ENCODE peak calls at places on chromosome 15, in eight cellular contexts. J is prostate gland, E is HCT116, G is adrenal gland, R is spleen, H is Peyer's patch, T is HepG2, M is tibial nerve. Q is an unnamed sample.

GRCh38 chr15:62889734-62890505 is 152.6 kb upstream of the TPM1 start:
- DNase-seq in J (no peak), E (no peak), G (no peak), R (no peak), H (no peak), T (no peak), M (peak), Q (peak)

GRCh38 chr15:76217029-76217866 is 94.0 kb downstream of the ETFA start:
- DNase-seq in J (peak), E (peak), G (no peak), R (no peak), H (no peak), T (no peak), M (no peak), Q (no peak)

GRCh38 chr15:62665449-62665848 is 377.1 kb upstream of the TPM1 start:
- DNase-seq in J (no peak), E (no peak), G (no peak), R (no peak), H (no peak), T (peak), M (no peak), Q (no peak)

GRCh38 chr15:75233504-75234190 is 24.5 kb upstream of the GOLGA6C start:
- DNase-seq in J (no peak), E (no peak), G (peak), R (peak), H (no peak), T (no peak), M (no peak), Q (no peak)

GRCh38 chr15:44728576-44729393 is 7.5 kb upstream of the TRIM69 start:
- DNase-seq in J (peak), E (peak), G (peak), R (peak), H (peak), T (peak), M (peak), Q (peak)

GRCh38 chr15:87639305-87640011 is 617.1 kb downstream of the NTRK3 start:
- DNase-seq in J (no peak), E (no peak), G (no peak), R (no peak), H (no peak), T (no peak), M (no peak), Q (no peak)

GRCh38 chr15:81843226-81843625 is 202.6 kb downstream of the MEX3B start:
- DNase-seq in J (no peak), E (no peak), G (no peak), R (no peak), H (no peak), T (no peak), M (no peak), Q (no peak)

GRCh38 chr15:48765007-48765406 is 45.9 kb downstream of the CEP152 start:
- DNase-seq in J (no peak), E (no peak), G (no peak), R (no peak), H (no peak), T (no peak), M (no peak), Q (no peak)

GRCh38 chr15:67832965-67833503 is 6.8 kb downstream of the RNU6-1 start:
- DNase-seq in J (no peak), E (no peak), G (no peak), R (no peak), H (no peak), T (no peak), M (no peak), Q (no peak)

GRCh38 chr15:85351965-85352364 is 28.4 kb upstream of the AKAP13 start:
- DNase-seq in J (no peak), E (no peak), G (no peak), R (no peak), H (no peak), T (no peak), M (no peak), Q (no peak)

GRCh38 chr15:38941399-38941953 is 376.9 kb upstream of the RASGRP1 start:
- DNase-seq in J (peak), E (no peak), G (no peak), R (no peak), H (no peak), T (no peak), M (no peak), Q (no peak)

GRCh38 chr15:67840747-67841634 is 1.1 kb upstream of the RNU6-1 start:
- DNase-seq in J (no peak), E (no peak), G (no peak), R (peak), H (no peak), T (peak), M (peak), Q (no peak)

GRCh38 chr15:69946870-69947269 is 150.8 kb downstream of the TLE3 start:
- DNase-seq in J (no peak), E (no peak), G (no peak), R (no peak), H (no peak), T (no peak), M (no peak), Q (peak)

GRCh38 chr15:37823601-37824275 is 110.7 kb upstream of the TMCO5A start:
- DNase-seq in J (no peak), E (no peak), G (no peak), R (no peak), H (no peak), T (no peak), M (no peak), Q (no peak)

GRCh38 chr15:41462396-41462795 is 31.3 kb upstream of the ITPKA start:
- DNase-seq in J (no peak), E (no peak), G (no peak), R (no peak), H (no peak), T (no peak), M (no peak), Q (no peak)

GRCh38 chr15:45677797-45678196 is 43.0 kb downstream of the SQOR start:
- DNase-seq in J (no peak), E (no peak), G (no peak), R (no peak), H (no peak), T (no peak), M (no peak), Q (no peak)

GRCh38 chr15:40038654-40039543 is at the start of gene SRP14:
- DNase-seq in J (peak), E (peak), G (peak), R (peak), H (peak), T (peak), M (peak), Q (peak)
- TF ChIP-seq POLR2A in J (peak), E (peak), G (peak), R (peak), H (peak), T (peak), M (peak), Q (no peak)

GRCh38 chr15:78761020-78761419 is 50.2 kb downstream of the ADAMTS7 start:
- DNase-seq in J (no peak), E (no peak), G (no peak), R (peak), H (no peak), T (no peak), M (peak), Q (peak)
- H3K4me3 ChIP-seq in J (no peak), E (no peak), G (no peak), R (no peak), H (no peak), T (no peak), M (no peak), Q (no peak)

GRCh38 chr15:58932791-58933310 is 628 bp downstream of the SLTM start:
- DNase-seq in J (peak), E (no peak), G (peak), R (no peak), H (peak), T (no peak), M (no peak), Q (no peak)

GRCh38 chr15:58934114-58934447 is 602 bp upstream of the SLTM start:
- DNase-seq in J (no peak), E (no peak), G (no peak), R (no peak), H (no peak), T (no peak), M (no peak), Q (no peak)

GRCh38 chr15:58934521-58934920 is 1.0 kb upstream of the SLTM start:
- DNase-seq in J (no peak), E (peak), G (no peak), R (no peak), H (no peak), T (no peak), M (no peak), Q (no peak)

GRCh38 chr15:58931985-58932384 is 1.5 kb downstream of the SLTM start:
- DNase-seq in J (peak), E (no peak), G (peak), R (no peak), H (no peak), T (peak), M (peak), Q (no peak)

DNA sequence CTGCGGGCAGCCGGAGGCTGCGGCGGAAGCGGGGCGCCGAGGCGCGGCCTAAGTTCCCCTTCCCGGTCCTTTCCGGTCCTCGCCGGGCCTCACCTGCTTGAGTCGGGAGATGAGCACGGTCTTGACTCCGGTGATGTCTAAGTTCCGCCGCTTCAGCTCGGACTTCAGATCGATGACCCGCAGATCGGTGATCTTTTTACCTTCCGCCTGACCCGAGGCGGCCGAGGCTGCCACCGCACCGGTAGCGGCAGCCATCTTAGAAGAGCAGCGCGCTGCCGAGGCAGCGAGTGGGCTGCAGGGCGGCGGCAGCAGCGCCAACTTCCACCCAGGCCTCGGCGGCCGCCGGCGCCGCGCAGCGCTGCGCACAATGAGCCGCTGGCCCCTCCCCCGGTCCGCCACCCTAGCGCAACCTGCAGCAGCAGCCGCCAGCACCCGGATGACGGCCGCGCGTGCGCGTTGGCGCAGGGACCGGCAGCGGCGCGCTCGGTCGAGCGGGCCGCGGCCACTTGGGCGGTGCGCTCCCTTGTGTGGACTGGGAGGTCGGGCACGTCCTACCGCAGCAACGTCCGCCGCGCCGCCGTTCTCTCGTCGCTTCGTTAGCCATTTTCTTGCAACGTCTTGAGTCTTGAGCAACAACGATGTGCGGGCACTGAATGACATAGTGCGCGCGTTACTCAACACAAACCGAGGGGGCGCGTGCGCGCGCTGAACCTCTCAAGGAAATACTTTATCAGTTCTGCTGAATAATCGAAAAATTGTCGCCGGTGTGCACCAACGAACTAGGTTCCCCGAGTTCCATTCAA is at the start of gene SLTM:
- DNase-seq in J (peak), E (peak), G (peak), R (peak), H (peak), T (peak), M (peak), Q (peak)
- TF ChIP-seq POLR2A in J (peak), E (peak), G (peak), R (peak), H (peak), T (peak), M (peak), Q (no peak)

GRCh38 chr15:91961357-91961756 is 107.8 kb downstream of the SLCO3A1 start:
- DNase-seq in J (no peak), E (no peak), G (no peak), R (no peak), H (no peak), T (no peak), M (no peak), Q (no peak)

GRCh38 chr15:91953432-91953831 is 99.9 kb downstream of the SLCO3A1 start:
- DNase-seq in J (peak), E (no peak), G (no peak), R (no peak), H (no peak), T (no peak), M (no peak), Q (peak)

GRCh38 chr15:91952216-91952615 is 98.7 kb downstream of the SLCO3A1 start:
- DNase-seq in J (no peak), E (no peak), G (no peak), R (no peak), H (no peak), T (no peak), M (no peak), Q (no peak)

GRCh38 chr15:91954211-91954804 is 100.8 kb downstream of the SLCO3A1 start:
- DNase-seq in J (no peak), E (no peak), G (no peak), R (no peak), H (no peak), T (no peak), M (no peak), Q (no peak)

DNA sequence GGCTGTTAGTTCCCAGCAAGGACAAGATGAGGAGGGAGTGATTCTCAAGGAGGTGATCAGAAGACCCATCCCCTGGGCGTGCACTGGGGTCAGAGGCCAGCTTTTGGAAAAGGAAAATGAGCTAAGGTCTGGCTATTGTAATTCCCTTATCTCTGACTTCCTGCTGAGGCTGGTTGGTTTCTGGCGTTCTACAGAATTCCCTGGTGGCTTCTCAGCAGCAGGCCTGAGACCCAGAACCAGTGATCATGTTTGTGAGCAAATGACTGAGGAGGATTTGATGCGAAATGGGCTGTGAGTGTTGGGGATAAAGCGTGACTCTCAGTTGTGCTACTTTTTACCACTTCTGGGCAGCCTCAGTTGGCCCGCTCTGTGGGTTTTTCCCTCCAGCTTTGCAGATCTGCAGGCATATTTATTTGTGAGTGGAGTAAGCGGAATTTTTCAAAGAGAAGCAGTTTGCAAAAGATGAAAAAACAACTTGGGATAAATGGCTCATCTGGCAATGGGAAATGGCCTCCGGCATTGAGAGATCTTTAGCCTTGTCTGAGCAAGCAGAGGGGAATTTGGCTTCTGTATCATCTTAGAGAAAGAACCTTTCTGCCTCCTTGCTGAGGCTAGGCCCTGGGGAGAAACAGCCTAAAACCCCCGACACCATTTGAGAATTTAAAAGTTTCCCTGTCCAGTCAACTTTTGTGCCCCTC is 102.7 kb downstream of the SLCO3A1 start:
- DNase-seq in J (peak), E (no peak), G (no peak), R (no peak), H (no peak), T (no peak), M (no peak), Q (no peak)
- H3K4me3 ChIP-seq in J (no peak), E (no peak), G (no peak), R (no peak), H (no peak), T (no peak), M (no peak), Q (no peak)

GRCh38 chr15:52179278-52180195 is 11.7 kb downstream of the GNB5 start:
- DNase-seq in J (peak), E (peak), G (peak), R (peak), H (peak), T (peak), M (peak), Q (peak)
- TF ChIP-seq POLR2A in J (peak), E (peak), G (peak), R (peak), H (peak), T (peak), M (peak), Q (peak)

GRCh38 chr15:24772709-24773373 is 97.3 kb downstream of the NPAP1 start:
- DNase-seq in J (peak), E (no peak), G (peak), R (peak), H (no peak), T (peak), M (peak), Q (peak)
- H3K4me3 ChIP-seq in J (peak), E (no peak), G (peak), R (peak), H (peak), T (peak), M (peak), Q (no peak)

DNA sequence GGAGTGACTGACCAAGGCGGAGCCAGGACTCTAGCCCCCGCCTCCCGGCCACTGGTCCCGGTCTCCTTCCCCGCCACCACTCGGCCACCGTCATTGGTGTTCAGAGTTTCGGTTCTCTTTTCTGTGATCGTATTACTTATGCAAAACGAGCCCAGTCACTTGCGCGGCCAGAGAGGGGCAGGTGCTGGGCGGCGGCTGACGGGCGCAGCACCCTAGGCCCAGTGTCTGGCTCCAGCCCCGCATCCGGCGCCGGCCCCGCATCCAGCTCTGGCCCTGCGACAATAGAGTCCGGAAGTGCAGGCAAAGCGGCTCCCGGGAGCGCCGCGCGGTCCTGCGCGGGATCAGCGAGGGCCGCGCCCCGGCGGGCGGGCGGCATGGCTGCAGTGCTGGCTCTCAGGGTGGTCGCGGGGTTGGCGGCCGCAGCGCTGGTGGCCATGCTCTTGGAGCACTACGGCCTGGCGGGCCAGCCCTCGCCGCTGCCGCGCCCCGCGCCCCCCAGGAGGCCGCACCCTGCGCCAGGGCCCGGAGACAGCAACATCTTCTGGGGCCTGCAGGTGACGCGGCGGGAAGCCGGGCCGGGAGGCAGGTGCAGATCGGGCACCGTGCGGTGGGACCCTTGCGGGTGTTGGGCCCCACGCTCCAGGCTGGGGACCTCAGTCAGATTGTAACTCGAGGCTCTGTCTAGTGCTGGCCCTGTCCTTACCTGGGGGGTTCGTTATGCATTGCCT is at the start of gene TMEM62:
- DNase-seq in J (peak), E (peak), G (peak), R (peak), H (peak), T (peak), M (peak), Q (peak)
- TF ChIP-seq POLR2A in J (peak), E (peak), G (peak), R (peak), H (peak), T (peak), M (peak), Q (no peak)

GRCh38 chr15:64461577-64462162 is 1.3 kb downstream of the ZNF609 start:
- DNase-seq in J (peak), E (no peak), G (peak), R (no peak), H (no peak), T (peak), M (no peak), Q (no peak)
- H3K4me3 ChIP-seq in J (peak), E (peak), G (peak), R (peak), H (peak), T (peak), M (peak), Q (no peak)